ENCODE peak calls at places on chromosomes 11 and 22, in seven cellular contexts. T is cardiac muscle cell, I is HepG2, F is tibial artery, W is fibroblast of mammary gland, O is neural progenitor cell, U is cardiac fibroblast. G is an unnamed sample.

GRCh38 chr22:36220457-36220921 is 18.8 kb downstream of the APOL2 start:
- DNase-seq in T (no peak), I (no peak), F (no peak), W (peak), O (peak), U (no peak), G (peak)

GRCh38 chr22:50544078-50544745 is 1.5 kb upstream of the KLHDC7B start:
- DNase-seq in T (peak), I (no peak), F (peak), W (peak), O (peak), U (peak), G (peak)

GRCh38 chr11:97015327-97015726 is 625.5 kb downstream of the JRKL start:
- DNase-seq in T (no peak), I (no peak), F (no peak), W (no peak), O (no peak), U (no peak), G (no peak)

GRCh38 chr11:67500818-67501584 is 4.2 kb downstream of the PITPNM1 start:
- DNase-seq in T (no peak), I (no peak), F (no peak), W (no peak), O (no peak), U (no peak), G (no peak)

GRCh38 chr11:70567680-70568503 is 169.6 kb downstream of the CTTN start:
- DNase-seq in T (peak), I (no peak), F (peak), W (peak), O (peak), U (peak), G (peak)

GRCh38 chr11:14373941-14374646 is 15.1 kb upstream of the RRAS2 start:
- DNase-seq in T (peak), I (peak), F (peak), W (peak), O (no peak), U (peak), G (peak)

GRCh38 chr11:69925366-69926196 is 106.4 kb upstream of the FGF3 start:
- DNase-seq in T (no peak), I (no peak), F (peak), W (no peak), O (no peak), U (no peak), G (no peak)

GRCh38 chr22:31969789-31970489 is 25.6 kb downstream of the YWHAH start:
- DNase-seq in T (peak), I (peak), F (peak), W (peak), O (peak), U (peak), G (peak)

GRCh38 chr22:48188211-48188845 is 1425.9 kb downstream of the TBC1D22A start:
- DNase-seq in T (no peak), I (no peak), F (no peak), W (no peak), O (no peak), U (no peak), G (no peak)

GRCh38 chr11:12684354-12684753 is 10.1 kb downstream of the TEAD1 start:
- DNase-seq in T (no peak), I (no peak), F (no peak), W (no peak), O (no peak), U (no peak), G (no peak)

GRCh38 chr11:57316017-57316416 is 8.7 kb downstream of the TNKS1BP1 start:
- DNase-seq in T (no peak), I (no peak), F (no peak), W (peak), O (no peak), U (peak), G (no peak)

GRCh38 chr11:106286881-106287504 is 209.5 kb downstream of the AASDHPPT start:
- DNase-seq in T (no peak), I (no peak), F (no peak), W (no peak), O (peak), U (no peak), G (no peak)

GRCh38 chr11:15406952-15407351 is 292.2 kb downstream of the INSC start:
- DNase-seq in T (no peak), I (no peak), F (no peak), W (no peak), O (no peak), U (no peak), G (no peak)

GRCh38 chr22:30226192-30226832 is 20.2 kb downstream of the LIF start:
- DNase-seq in T (no peak), I (peak), F (no peak), W (no peak), O (no peak), U (no peak), G (no peak)

GRCh38 chr11:69114811-69115523 is 40.8 kb upstream of the SMIM38 start:
- DNase-seq in T (no peak), I (no peak), F (no peak), W (no peak), O (no peak), U (no peak), G (no peak)

GRCh38 chr11:113177596-113178115 is 136.7 kb upstream of the TTC12 start:
- DNase-seq in T (no peak), I (no peak), F (no peak), W (no peak), O (no peak), U (no peak), G (no peak)

GRCh38 chr11:68960299-68961071 is 20.3 kb downstream of the MRGPRD start:
- DNase-seq in T (no peak), I (no peak), F (no peak), W (no peak), O (no peak), U (no peak), G (no peak)

GRCh38 chr11:132803436-132803835 is 728.9 kb downstream of the OPCML start:
- DNase-seq in T (no peak), I (no peak), F (no peak), W (no peak), O (no peak), U (no peak), G (peak)

GRCh38 chr22:48743601-48744282 is 1083.9 kb downstream of the BRD1 start:
- DNase-seq in T (no peak), I (no peak), F (no peak), W (no peak), O (no peak), U (no peak), G (no peak)

GRCh38 chr11:10375280-10376048 is 70.6 kb downstream of the ADM start:
- DNase-seq in T (peak), I (no peak), F (no peak), W (peak), O (no peak), U (peak), G (peak)

GRCh38 chr11:35427158-35427557 is 7.8 kb upstream of the SLC1A2 start:
- DNase-seq in T (peak), I (no peak), F (peak), W (peak), O (no peak), U (peak), G (peak)

GRCh38 chr11:1826552-1827094 is 8.2 kb upstream of the SYT8 start:
- DNase-seq in T (peak), I (peak), F (peak), W (peak), O (no peak), U (peak), G (peak)

GRCh38 chr11:102530558-102530957 is at the start of gene MMP7:
- DNase-seq in T (peak), I (no peak), F (no peak), W (peak), O (no peak), U (peak), G (peak)

GRCh38 chr22:35039625-35040024 is 26.3 kb upstream of the ISX start:
- DNase-seq in T (no peak), I (no peak), F (no peak), W (no peak), O (no peak), U (no peak), G (peak)

GRCh38 chr22:18927573-18927972 is 8.5 kb downstream of the PRODH start:
- DNase-seq in T (no peak), I (no peak), F (no peak), W (no peak), O (no peak), U (no peak), G (no peak)

GRCh38 chr11:18727499-18728236 is 1.7 kb upstream of the IGSF22 start:
- DNase-seq in T (peak), I (peak), F (no peak), W (peak), O (peak), U (peak), G (peak)

GRCh38 chr11:128208329-128209220 is 378.8 kb downstream of the ETS1 start:
- DNase-seq in T (peak), I (no peak), F (peak), W (peak), O (no peak), U (peak), G (peak)

GRCh38 chr22:38469306-38469781 is 1.4 kb downstream of the KDELR3 start:
- DNase-seq in T (no peak), I (no peak), F (peak), W (no peak), O (no peak), U (no peak), G (no peak)

GRCh38 chr11:94664336-94664735 is 97.2 kb downstream of the PIWIL4 start:
- DNase-seq in T (no peak), I (no peak), F (no peak), W (peak), O (no peak), U (no peak), G (no peak)

GRCh38 chr11:72972541-72973128 is 158.4 kb downstream of the ATG16L2 start:
- DNase-seq in T (peak), I (no peak), F (no peak), W (peak), O (no peak), U (peak), G (peak)

GRCh38 chr11:114321621-114322257 is 25.5 kb downstream of the NNMT start:
- DNase-seq in T (peak), I (no peak), F (peak), W (peak), O (no peak), U (peak), G (peak)

GRCh38 chr11:31412946-31413345 is 43.3 kb downstream of the DNAJC24 start:
- DNase-seq in T (peak), I (no peak), F (no peak), W (peak), O (no peak), U (peak), G (peak)

GRCh38 chr11:13000721-13001120 is 8.4 kb upstream of the RASSF10 start:
- DNase-seq in T (no peak), I (no peak), F (no peak), W (no peak), O (no peak), U (no peak), G (no peak)

DNA sequence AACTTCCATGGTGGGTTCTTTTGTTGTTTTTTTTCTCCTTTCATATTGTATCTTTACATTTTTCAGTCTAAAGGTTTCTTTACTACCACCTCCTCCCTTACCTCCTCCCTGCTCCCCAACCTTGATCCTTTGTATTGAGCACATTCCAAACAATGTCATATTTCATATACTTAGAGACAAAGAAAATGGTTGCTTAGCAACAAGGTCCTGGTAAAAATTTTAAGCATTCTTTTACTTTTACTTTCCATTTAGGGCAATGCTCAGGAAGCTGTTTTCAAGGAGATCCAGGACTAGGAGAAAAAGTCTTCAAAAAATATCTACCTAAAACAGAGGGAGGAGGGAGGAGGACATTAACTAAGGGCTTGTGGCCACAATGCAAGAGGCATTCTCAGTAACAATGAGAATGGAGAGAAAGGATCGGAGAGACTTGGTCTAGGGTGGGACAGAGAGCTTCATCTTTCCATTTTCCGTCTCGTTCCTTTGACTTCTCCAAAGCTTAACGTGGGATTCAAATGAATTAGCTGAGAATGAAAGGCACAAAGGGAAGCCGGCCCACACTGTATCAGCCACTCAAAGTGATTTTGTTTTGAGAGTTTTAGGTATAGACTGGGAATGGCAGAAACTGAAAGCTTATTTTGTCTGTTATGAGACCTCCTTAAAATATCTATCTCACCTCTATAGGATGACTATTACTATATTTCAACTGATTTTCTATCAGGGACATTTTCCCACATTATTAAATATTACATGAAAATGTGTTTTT is 455.8 kb downstream of the RAB38 start:
- DNase-seq in T (no peak), I (no peak), F (no peak), W (no peak), O (no peak), U (no peak), G (peak)
- H3K4me3 ChIP-seq in T (no peak), I (no peak), F (no peak), W (no peak), O (no peak), U (no peak), G (no peak)

DNA sequence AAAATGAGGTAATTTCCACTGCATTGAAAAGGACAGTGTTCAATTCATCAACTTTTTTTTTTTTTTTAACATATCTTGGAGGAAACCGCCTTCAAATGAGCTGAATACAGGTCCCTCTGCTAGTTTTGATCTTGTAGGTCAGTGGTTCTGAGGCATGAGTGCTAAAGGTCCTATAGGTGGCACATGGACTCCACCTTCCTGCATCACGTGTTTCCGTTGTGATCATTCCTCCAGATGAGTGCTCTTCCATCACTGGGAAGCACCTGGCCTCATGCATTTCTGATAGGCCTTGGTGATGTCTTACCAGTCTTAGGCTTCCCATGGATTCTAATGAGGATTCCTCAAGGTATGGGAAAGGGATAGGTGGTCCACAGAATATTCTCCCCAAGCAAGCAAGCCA is 37.8 kb downstream of the FDX1 start:
- DNase-seq in T (no peak), I (peak), F (no peak), W (no peak), O (no peak), U (no peak), G (no peak)
- TF ChIP-seq CTCF in T (no peak), I (peak), F (no peak), W (no peak), O (peak), U (no peak), G (peak)

GRCh38 chr11:130633466-130633865 is 185.0 kb downstream of the ADAMTS15 start:
- DNase-seq in T (no peak), I (no peak), F (no peak), W (peak), O (no peak), U (no peak), G (no peak)

GRCh38 chr11:130635937-130636336 is 187.5 kb downstream of the ADAMTS15 start:
- DNase-seq in T (no peak), I (no peak), F (no peak), W (no peak), O (no peak), U (no peak), G (no peak)

GRCh38 chr11:130634186-130634585 is 185.7 kb downstream of the ADAMTS15 start:
- DNase-seq in T (no peak), I (no peak), F (no peak), W (no peak), O (no peak), U (no peak), G (no peak)

GRCh38 chr11:130636672-130637463 is 188.4 kb downstream of the ADAMTS15 start:
- DNase-seq in T (peak), I (peak), F (no peak), W (peak), O (no peak), U (peak), G (peak)

GRCh38 chr11:130634981-130635473 is 186.6 kb downstream of the ADAMTS15 start:
- DNase-seq in T (no peak), I (peak), F (peak), W (peak), O (no peak), U (peak), G (peak)
- H3K4me3 ChIP-seq in T (no peak), I (no peak), F (no peak), W (no peak), O (no peak), U (no peak), G (no peak)

GRCh38 chr11:61776561-61777075 is 15.8 kb downstream of the TMEM258 start:
- DNase-seq in T (peak), I (peak), F (no peak), W (peak), O (peak), U (peak), G (peak)
- TF ChIP-seq CTCF in T (peak), I (peak), F (peak), W (peak), O (peak), U (peak), G (peak)

DNA sequence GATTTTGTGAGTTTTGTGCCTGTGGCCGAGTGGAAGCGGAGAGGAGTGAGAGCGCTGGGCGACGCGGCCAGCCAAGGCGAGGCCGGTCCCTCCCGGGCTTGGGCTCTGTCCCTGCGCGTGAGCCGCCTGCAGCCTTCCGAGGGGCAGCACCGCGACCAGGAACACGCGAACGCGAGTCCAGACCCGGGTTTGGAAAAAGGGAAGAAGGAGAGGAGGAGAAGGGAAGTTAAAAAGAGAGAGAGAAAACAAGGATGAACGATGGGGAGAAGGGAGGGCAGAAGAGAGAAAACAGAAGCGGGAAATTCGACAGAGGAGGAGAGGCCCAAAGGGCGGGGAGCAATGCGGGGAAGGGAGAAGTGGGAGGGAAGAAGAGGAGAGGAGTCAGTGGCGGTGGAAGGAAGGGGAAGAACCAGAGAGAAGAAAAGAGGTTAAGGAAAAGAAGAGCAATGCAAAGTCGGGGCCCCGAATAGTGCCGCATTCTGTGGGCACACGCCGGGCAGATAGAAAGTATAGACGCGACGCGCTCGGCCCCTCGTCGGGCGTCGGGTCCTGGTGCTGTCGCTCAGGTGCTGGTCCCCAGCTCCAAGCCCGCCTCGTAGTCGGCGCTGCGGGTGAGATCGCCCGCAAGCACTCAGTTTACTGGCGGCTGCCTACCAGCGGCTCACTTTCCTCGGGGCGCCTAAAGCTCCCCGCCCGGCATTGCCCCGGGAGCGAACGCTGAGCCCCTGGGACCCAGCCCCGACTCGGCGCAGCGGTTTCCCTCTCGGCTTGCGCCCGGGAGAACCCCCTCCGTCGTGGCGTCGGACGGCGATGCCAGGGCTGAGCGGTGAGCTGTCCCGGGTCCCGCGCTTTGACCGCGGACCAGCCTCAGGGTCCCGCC is 2.8 kb upstream of the BARX2 start:
- DNase-seq in T (no peak), I (no peak), F (no peak), W (no peak), O (peak), U (no peak), G (no peak)
- H3K4me3 ChIP-seq in T (peak), I (peak), F (peak), W (no peak), O (peak), U (peak), G (no peak)

GRCh38 chr22:40595497-40596234 is 40.9 kb downstream of the MRTFA start:
- DNase-seq in T (peak), I (no peak), F (no peak), W (peak), O (no peak), U (peak), G (peak)

GRCh38 chr22:40594346-40594745 is 42.2 kb downstream of the MRTFA start:
- DNase-seq in T (no peak), I (no peak), F (no peak), W (no peak), O (no peak), U (no peak), G (no peak)

GRCh38 chr22:40594924-40595323 is 41.6 kb downstream of the MRTFA start:
- DNase-seq in T (no peak), I (peak), F (no peak), W (no peak), O (no peak), U (no peak), G (peak)

GRCh38 chr22:40599731-40600130 is 36.8 kb downstream of the MRTFA start:
- DNase-seq in T (no peak), I (no peak), F (no peak), W (no peak), O (no peak), U (no peak), G (no peak)

DNA sequence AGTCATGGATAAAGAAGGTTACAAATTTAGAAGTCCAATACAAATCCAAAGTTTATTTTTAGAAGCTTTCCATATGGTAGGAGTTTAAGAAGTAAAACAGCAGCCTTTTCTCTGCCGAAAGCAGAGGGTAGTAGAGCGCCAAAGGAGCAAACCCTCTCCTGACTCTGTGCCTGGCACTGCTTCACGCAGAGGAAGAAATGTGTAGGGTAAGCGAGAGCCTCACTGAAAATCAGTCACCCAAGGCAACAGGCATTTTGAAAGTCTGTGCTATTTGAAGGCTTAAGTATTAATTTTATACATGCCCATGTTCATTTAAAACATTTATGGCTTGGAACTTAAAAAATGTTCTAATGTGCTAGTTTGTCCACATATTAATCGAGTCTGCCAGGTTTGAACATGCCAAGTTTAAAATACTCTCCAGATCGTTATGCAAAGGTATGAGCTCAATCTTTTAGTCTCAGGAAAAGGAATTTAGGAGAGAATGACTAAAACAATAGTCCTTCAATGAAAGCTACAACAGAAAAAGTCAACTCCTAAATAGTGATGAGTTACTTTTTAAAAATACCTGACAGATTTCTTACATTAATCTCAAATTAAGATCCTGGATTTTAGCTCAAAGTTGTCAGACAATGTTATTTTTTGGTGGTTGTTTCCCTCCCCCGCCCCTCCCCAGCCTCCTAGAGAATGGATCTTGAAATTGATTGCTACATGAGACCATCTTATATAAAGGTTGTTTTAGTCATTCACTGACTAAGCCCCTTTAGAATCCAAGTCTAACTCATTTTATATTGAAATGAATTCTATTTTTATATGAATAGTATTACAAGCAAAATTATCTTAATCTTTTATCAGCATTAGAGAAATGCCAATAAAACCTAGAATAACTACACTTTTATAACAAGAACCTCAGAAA is 38.7 kb downstream of the MRTFA start:
- DNase-seq in T (no peak), I (no peak), F (no peak), W (peak), O (no peak), U (no peak), G (peak)
- TF ChIP-seq CTCF in T (no peak), I (no peak), F (no peak), W (no peak), O (no peak), U (no peak), G (no peak)